ENCODE peak calls at places on chromosomes 16 and 17, in six cellular contexts. U, K, F, A, J and X are unnamed samples.

GRCh38 chr17:4198995-4199394 is 56.0 kb downstream of the CYB5D2 start:
- DNase-seq in F (no peak), A (no peak), U (no peak), K (no peak), J (no peak), X (no peak)

GRCh38 chr16:7182510-7183109 is 150.0 kb upstream of the RBFOX1 start:
- DNase-seq in A (no peak), K (no peak), F (no peak), J (no peak), U (peak), X (no peak)

GRCh38 chr17:80947200-80947940 is 44.3 kb upstream of the CHMP6 start:
- DNase-seq in F (no peak), U (no peak), A (peak), J (no peak), K (no peak), X (peak)

GRCh38 chr16:50154369-50154947 is 1.4 kb downstream of the TENT4B start:
- DNase-seq in F (peak), J (no peak), A (no peak), U (no peak), K (no peak), X (no peak)

GRCh38 chr16:10200823-10201571 is 18.8 kb upstream of the GRIN2A start:
- DNase-seq in K (no peak), U (no peak), J (no peak), F (no peak), A (no peak), X (no peak)

GRCh38 chr17:32485261-32485955 is 1.4 kb upstream of the CDK5R1 start:
- DNase-seq in F (no peak), U (no peak), J (peak), K (no peak), A (no peak), X (no peak)

GRCh38 chr17:66367112-66367511 is 64.7 kb downstream of the PRKCA start:
- DNase-seq in A (no peak), F (no peak), U (no peak), J (no peak), K (no peak), X (no peak)

GRCh38 chr17:79515646-79516604 is 94.9 kb downstream of the RBFOX3 start:
- DNase-seq in J (no peak), K (no peak), A (no peak), F (no peak), U (peak), X (peak)

GRCh38 chr16:9077001-9077809 is 14.2 kb upstream of the HAPSTR1 start:
- DNase-seq in J (peak), F (peak), U (no peak), K (no peak), A (no peak), X (peak)

GRCh38 chr16:60979119-60979518 is 1057.1 kb downstream of the CDH8 start:
- DNase-seq in J (no peak), F (no peak), A (no peak), K (no peak), U (no peak), X (peak)

GRCh38 chr16:981695-982151 is at the start of gene SOX8:
- DNase-seq in U (peak), F (no peak), A (no peak), J (no peak), K (no peak), X (no peak)

GRCh38 chr16:12087901-12088364 is 111.4 kb downstream of the SNX29 start:
- DNase-seq in K (no peak), J (no peak), U (no peak), A (peak), F (no peak), X (peak)

GRCh38 chr17:21252289-21252874 is 828 bp downstream of the NATD1 start:
- DNase-seq in U (peak), J (no peak), F (no peak), A (no peak), K (no peak), X (no peak)

GRCh38 chr16:74465851-74466685 is 44.8 kb upstream of the CLEC18B start:
- DNase-seq in A (no peak), J (no peak), F (no peak), K (no peak), U (no peak), X (no peak)

GRCh38 chr16:31351937-31352315 is 3.0 kb upstream of the ITGAX start:
- DNase-seq in J (no peak), A (no peak), U (no peak), F (no peak), K (no peak), X (peak)

GRCh38 chr16:46949216-46949892 is 24.1 kb downstream of the DNAJA2 start:
- DNase-seq in F (no peak), K (no peak), U (no peak), J (no peak), A (no peak), X (no peak)

GRCh38 chr17:27443491-27443890 is 12.8 kb upstream of the KSR1 start:
- DNase-seq in K (no peak), U (no peak), F (no peak), A (no peak), J (no peak), X (no peak)

GRCh38 chr16:87123356-87124001 is 193.7 kb downstream of the C16orf95 start:
- DNase-seq in A (no peak), K (no peak), U (no peak), J (peak), F (no peak), X (no peak)

GRCh38 chr17:32142038-32142856 is at the start of gene RHOT1:
- DNase-seq in U (peak), K (peak), F (peak), J (peak), A (peak), X (peak)

GRCh38 chr16:55357241-55357640 is 33.2 kb downstream of the IRX6 start:
- DNase-seq in F (no peak), A (no peak), K (no peak), J (no peak), U (no peak), X (no peak)

GRCh38 chr17:48374650-48375230 is 55.3 kb downstream of the SKAP1 start:
- DNase-seq in A (peak), J (peak), F (peak), U (peak), K (no peak), X (no peak)

GRCh38 chr17:883586-883962 is 96.0 kb downstream of the NXN start:
- DNase-seq in U (no peak), A (no peak), J (no peak), K (no peak), F (no peak), X (no peak)
- H3K27ac ChIP-seq in U (no peak), A (peak), J (no peak), K (peak), F (peak), X (no peak)

DNA sequence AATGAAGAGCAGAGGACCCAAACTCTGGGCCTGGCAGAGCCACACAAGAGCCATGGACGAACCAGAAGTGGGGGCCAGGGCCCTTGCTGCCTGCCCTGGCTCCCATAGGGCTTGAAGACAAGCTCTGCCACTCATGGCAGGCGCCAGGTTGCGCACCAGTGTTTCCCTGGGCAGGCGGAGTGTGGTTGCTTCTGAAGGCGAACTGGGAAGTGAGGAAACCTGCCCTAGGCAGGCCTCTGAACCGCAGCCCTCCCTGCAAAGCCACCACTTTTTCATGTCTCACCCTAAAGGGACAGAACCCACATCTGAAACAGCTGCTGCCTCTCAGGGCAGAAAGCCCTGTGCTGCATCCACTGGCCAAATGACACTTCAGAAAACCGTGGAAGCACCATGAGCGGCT is 58.9 kb downstream of the PRMT7 start:
- DNase-seq in K (no peak), J (no peak), U (no peak), F (no peak), A (no peak), X (peak)
- H3K27ac ChIP-seq in K (no peak), J (no peak), U (no peak), F (no peak), A (no peak), X (no peak)

GRCh38 chr17:3027786-3028532 is 35.4 kb downstream of the OR1D5 start:
- DNase-seq in J (no peak), U (no peak), A (peak), K (no peak), F (no peak), X (peak)
- H3K27ac ChIP-seq in J (no peak), U (no peak), A (no peak), K (no peak), F (peak), X (no peak)

DNA sequence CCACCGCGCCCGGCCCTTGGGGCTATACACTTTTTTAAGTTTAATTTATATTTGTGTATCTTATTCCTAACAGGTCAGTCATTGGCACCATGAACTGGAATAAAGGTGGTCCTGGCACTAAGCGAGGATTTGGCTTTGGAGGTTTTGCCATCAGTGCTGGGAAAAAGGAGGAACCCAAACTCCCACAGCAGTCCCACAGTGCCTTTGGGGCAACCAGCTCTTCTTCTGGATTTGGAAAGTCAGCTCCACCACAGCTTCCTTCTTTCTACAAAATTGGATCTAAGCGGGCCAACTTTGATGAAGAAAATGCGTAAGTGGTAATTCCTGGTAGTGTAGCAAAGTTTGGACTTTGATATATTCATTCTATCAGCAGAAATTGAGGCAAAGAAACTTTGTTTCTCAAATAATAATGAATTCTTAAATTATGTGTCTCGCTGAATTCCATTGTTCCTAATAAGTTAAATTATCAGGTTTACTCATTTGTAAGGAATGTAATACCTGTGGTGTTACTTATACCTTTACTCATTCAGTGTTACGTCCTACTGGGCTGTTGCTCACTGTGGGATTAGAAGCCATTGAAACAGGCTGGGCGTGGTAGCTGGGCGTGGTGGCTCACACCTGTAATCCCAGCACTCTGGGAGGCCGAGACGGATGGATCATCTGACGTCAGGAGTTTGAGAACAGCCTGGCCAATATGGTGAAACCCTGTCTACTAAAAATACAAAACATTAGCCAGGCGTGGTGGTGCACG is 13.2 kb downstream of the DDX42 start:
- DNase-seq in J (peak), K (no peak), F (peak), U (no peak), A (no peak), X (no peak)
- H3K27ac ChIP-seq in J (peak), K (no peak), F (peak), U (no peak), A (no peak), X (no peak)

GRCh38 chr16:25030420-25031131 is 15.4 kb upstream of the ARHGAP17 start:
- DNase-seq in J (no peak), F (no peak), U (no peak), A (no peak), K (no peak), X (no peak)
- H3K27ac ChIP-seq in J (no peak), F (no peak), U (no peak), A (no peak), K (no peak), X (no peak)

GRCh38 chr17:64574646-64575045 is 67.9 kb downstream of the CEP95 start:
- DNase-seq in J (no peak), F (no peak), A (no peak), U (no peak), K (no peak), X (no peak)

GRCh38 chr17:64575431-64575830 is 68.7 kb downstream of the CEP95 start:
- DNase-seq in U (no peak), J (no peak), K (no peak), A (no peak), F (no peak), X (no peak)

GRCh38 chr17:64573214-64573613 is 66.4 kb downstream of the CEP95 start:
- DNase-seq in A (no peak), K (no peak), J (peak), U (no peak), F (no peak), X (no peak)

GRCh38 chr17:64572682-64573154 is 65.9 kb downstream of the CEP95 start:
- DNase-seq in K (no peak), F (no peak), U (no peak), A (no peak), J (peak), X (no peak)
- H3K27ac ChIP-seq in K (no peak), F (no peak), U (no peak), A (no peak), J (peak), X (peak)

GRCh38 chr16:73064996-73065349 is 17.0 kb upstream of the ZFHX3 start:
- DNase-seq in J (no peak), A (no peak), K (no peak), F (no peak), U (no peak), X (no peak)

GRCh38 chr16:73065617-73066313 is 17.8 kb upstream of the ZFHX3 start:
- DNase-seq in A (peak), K (no peak), J (no peak), F (no peak), U (peak), X (peak)

GRCh38 chr16:73063854-73064226 is 15.9 kb upstream of the ZFHX3 start:
- DNase-seq in F (no peak), K (no peak), J (no peak), A (no peak), U (no peak), X (no peak)

GRCh38 chr16:73063284-73063733 is 15.4 kb upstream of the ZFHX3 start:
- DNase-seq in J (no peak), A (no peak), K (no peak), U (no peak), F (no peak), X (no peak)

GRCh38 chr16:73064227-73064995 is 16.5 kb upstream of the ZFHX3 start:
- DNase-seq in A (no peak), J (no peak), U (no peak), K (no peak), F (no peak), X (peak)
- H3K27ac ChIP-seq in A (peak), J (no peak), U (no peak), K (peak), F (peak), X (peak)

DNA sequence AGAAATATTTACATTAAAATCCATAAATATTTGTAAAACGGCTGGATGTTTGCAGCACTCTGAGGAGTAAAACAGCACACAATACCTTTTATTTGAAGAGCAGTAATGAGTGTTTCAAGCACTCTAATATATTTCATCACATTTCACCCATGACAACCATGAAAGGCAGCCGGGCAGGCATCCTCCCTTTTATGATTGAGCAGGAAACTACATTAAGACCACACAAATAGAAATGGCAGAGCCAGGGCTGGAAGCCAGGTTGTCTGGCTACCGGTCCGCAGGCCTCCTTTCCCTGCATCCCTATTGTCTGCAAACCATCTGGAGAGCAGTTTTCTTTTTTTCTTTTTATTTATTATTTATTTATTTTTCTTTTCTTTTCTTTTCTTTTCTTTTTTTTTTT is 23.1 kb upstream of the GPRC5C start:
- DNase-seq in U (no peak), J (no peak), K (no peak), F (no peak), A (no peak), X (no peak)
- H3K27ac ChIP-seq in U (no peak), J (no peak), K (no peak), F (no peak), A (no peak), X (no peak)

GRCh38 chr16:81166417-81167300 is 70.5 kb upstream of the GCSH start:
- DNase-seq in A (no peak), F (no peak), J (no peak), U (no peak), K (no peak), X (no peak)
- H3K27ac ChIP-seq in A (no peak), F (no peak), J (no peak), U (no peak), K (no peak), X (no peak)

GRCh38 chr17:82696259-82696658 is 2.2 kb downstream of the RAB40B start:
- DNase-seq in A (no peak), J (no peak), K (no peak), U (no peak), F (no peak), X (no peak)

GRCh38 chr17:82698065-82698973 is at the start of gene RAB40B:
- DNase-seq in F (peak), J (peak), A (peak), K (peak), U (peak), X (peak)

GRCh38 chr17:82696916-82697807 is 1.3 kb downstream of the RAB40B start:
- DNase-seq in U (peak), J (no peak), A (no peak), K (no peak), F (no peak), X (no peak)

GRCh38 chr17:82698974-82699442 is 510 bp upstream of the RAB40B start:
- DNase-seq in K (no peak), A (no peak), J (no peak), U (no peak), F (peak), X (no peak)

GRCh38 chr17:82697808-82698064 is 762 bp downstream of the RAB40B start:
- DNase-seq in J (no peak), A (no peak), F (no peak), K (no peak), U (no peak), X (peak)
- H3K27ac ChIP-seq in J (no peak), A (peak), F (peak), K (no peak), U (no peak), X (no peak)